ENCODE peak calls at places on chromosomes 1 and 21, in four cellular contexts. One of them, this sample, is unnamed. For H3K27me3 and H3K4me1, the result is how much of the 10 kb centered on the place peaks cover.

GRCh38 chr1:209655412-209655811 is 3.2 kb upstream of the LAMB3 start:
- DNase-seq in aorta: no peak
- DNase-seq in lung: no peak
- DNase-seq in left ventricle myocardium inferior: no peak
- DNase-seq in this sample: no peak

GRCh38 chr1:37741130-37741529 is 23.8 kb downstream of the EPHA10 start:
- DNase-seq in aorta: no peak
- DNase-seq in lung: no peak
- DNase-seq in left ventricle myocardium inferior: no peak
- DNase-seq in this sample: no peak

GRCh38 chr1:21317035-21317689 is 26.9 kb upstream of the ECE1 start:
- DNase-seq in aorta: peak
- DNase-seq in lung: no peak
- DNase-seq in left ventricle myocardium inferior: peak
- DNase-seq in this sample: no peak

GRCh38 chr1:158730453-158730852 is 9.9 kb upstream of the OR6K3 start:
- DNase-seq in aorta: no peak
- DNase-seq in lung: no peak
- DNase-seq in left ventricle myocardium inferior: no peak
- DNase-seq in this sample: peak

GRCh38 chr1:65992160-65993046 is 199.7 kb downstream of the PDE4B start:
- DNase-seq in aorta: no peak
- DNase-seq in lung: no peak
- DNase-seq in left ventricle myocardium inferior: no peak
- DNase-seq in this sample: no peak

GRCh38 chr1:111481387-111482221 is 7.8 kb downstream of the C1orf162 start:
- DNase-seq in aorta: peak
- DNase-seq in lung: peak
- DNase-seq in left ventricle myocardium inferior: peak
- DNase-seq in this sample: peak

GRCh38 chr1:220028496-220028895 is 17.8 kb downstream of the EPRS1 start:
- DNase-seq in aorta: no peak
- DNase-seq in lung: no peak
- DNase-seq in left ventricle myocardium inferior: no peak
- DNase-seq in this sample: no peak

GRCh38 chr21:42568377-42568776 is 54.7 kb downstream of the SLC37A1 start:
- DNase-seq in aorta: peak
- DNase-seq in lung: no peak
- DNase-seq in left ventricle myocardium inferior: no peak
- DNase-seq in this sample: no peak

GRCh38 chr1:162023547-162024501 is at the start of gene OLFML2B:
- DNase-seq in aorta: peak
- DNase-seq in lung: peak
- DNase-seq in left ventricle myocardium inferior: peak
- DNase-seq in this sample: peak

GRCh38 chr1:46587072-46587471 is 17.0 kb downstream of the MKNK1 start:
- DNase-seq in aorta: peak
- DNase-seq in lung: no peak
- DNase-seq in left ventricle myocardium inferior: peak
- DNase-seq in this sample: no peak

GRCh38 chr1:156284112-156284511 is at the start of gene TMEM79:
- DNase-seq in aorta: no peak
- DNase-seq in lung: no peak
- DNase-seq in left ventricle myocardium inferior: no peak
- DNase-seq in this sample: no peak

GRCh38 chr21:14968029-14968428 is 96.8 kb downstream of the NRIP1 start:
- DNase-seq in aorta: no peak
- DNase-seq in lung: no peak
- DNase-seq in left ventricle myocardium inferior: no peak
- DNase-seq in this sample: no peak

GRCh38 chr1:89627596-89627962 is 5.3 kb upstream of the LRRC8C start:
- DNase-seq in aorta: no peak
- DNase-seq in lung: no peak
- DNase-seq in left ventricle myocardium inferior: no peak
- DNase-seq in this sample: no peak

GRCh38 chr1:93302078-93302477 is 43.6 kb upstream of the DR1 start:
- DNase-seq in aorta: no peak
- DNase-seq in lung: no peak
- DNase-seq in left ventricle myocardium inferior: no peak
- DNase-seq in this sample: no peak

GRCh38 chr1:219686171-219686570 is 73.3 kb upstream of the ZC3H11B start:
- DNase-seq in aorta: no peak
- DNase-seq in lung: no peak
- DNase-seq in left ventricle myocardium inferior: no peak
- DNase-seq in this sample: no peak

GRCh38 chr1:32273389-32274208 is 18.3 kb upstream of the HDAC1 start:
- DNase-seq in aorta: no peak
- DNase-seq in lung: no peak
- DNase-seq in left ventricle myocardium inferior: no peak
- DNase-seq in this sample: peak

GRCh38 chr1:200157718-200158117 is 130.2 kb downstream of the NR5A2 start:
- DNase-seq in aorta: no peak
- DNase-seq in lung: no peak
- DNase-seq in left ventricle myocardium inferior: no peak
- DNase-seq in this sample: no peak

GRCh38 chr1:90944006-90944405 is 77.8 kb downstream of the ZNF644 start:
- DNase-seq in aorta: no peak
- DNase-seq in lung: no peak
- DNase-seq in left ventricle myocardium inferior: no peak
- DNase-seq in this sample: no peak

GRCh38 chr1:244210884-244211558 is 159.9 kb downstream of the ZBTB18 start:
- DNase-seq in aorta: no peak
- DNase-seq in lung: no peak
- DNase-seq in left ventricle myocardium inferior: no peak
- DNase-seq in this sample: peak

GRCh38 chr1:230303822-230304221 is 122.3 kb downstream of the PGBD5 start:
- DNase-seq in aorta: no peak
- DNase-seq in lung: no peak
- DNase-seq in left ventricle myocardium inferior: no peak
- DNase-seq in this sample: no peak

GRCh38 chr1:242522304-242522945 is 2.1 kb downstream of the PLD5 start:
- DNase-seq in aorta: no peak
- DNase-seq in lung: no peak
- DNase-seq in left ventricle myocardium inferior: no peak
- DNase-seq in this sample: no peak

GRCh38 chr21:34537838-34538237 is 25.8 kb upstream of the KCNE1 start:
- DNase-seq in aorta: no peak
- DNase-seq in lung: no peak
- DNase-seq in left ventricle myocardium inferior: no peak
- DNase-seq in this sample: no peak

GRCh38 chr1:166905930-166906329 is 29.9 kb upstream of the TADA1 start:
- DNase-seq in aorta: no peak
- DNase-seq in lung: no peak
- DNase-seq in left ventricle myocardium inferior: no peak
- DNase-seq in this sample: no peak

GRCh38 chr1:7594002-7594713 is 176.9 kb upstream of the VAMP3 start:
- DNase-seq in aorta: peak
- DNase-seq in lung: no peak
- DNase-seq in left ventricle myocardium inferior: no peak
- DNase-seq in this sample: no peak

GRCh38 chr1:6113116-6113515 is 67.0 kb downstream of the CHD5 start:
- DNase-seq in aorta: no peak
- DNase-seq in lung: no peak
- DNase-seq in left ventricle myocardium inferior: no peak
- DNase-seq in this sample: no peak

GRCh38 chr1:177780096-177780700 is 189.7 kb downstream of the SEC16B start:
- DNase-seq in aorta: no peak
- DNase-seq in lung: no peak
- DNase-seq in left ventricle myocardium inferior: no peak
- DNase-seq in this sample: peak

GRCh38 chr1:53771648-53772047 is 32.7 kb upstream of the GLIS1 start:
- DNase-seq in aorta: no peak
- DNase-seq in lung: no peak
- DNase-seq in left ventricle myocardium inferior: no peak
- DNase-seq in this sample: no peak

GRCh38 chr1:228376262-228376628 is 30.4 kb downstream of the TRIM11 start:
- DNase-seq in aorta: no peak
- DNase-seq in lung: no peak
- DNase-seq in left ventricle myocardium inferior: no peak
- DNase-seq in this sample: no peak

GRCh38 chr1:41246568-41246967 is 4.5 kb upstream of the SCMH1 start:
- DNase-seq in aorta: no peak
- DNase-seq in lung: no peak
- DNase-seq in left ventricle myocardium inferior: no peak
- DNase-seq in this sample: no peak

GRCh38 chr1:31878018-31878417 is 60.1 kb downstream of the PTP4A2 start:
- DNase-seq in aorta: no peak
- DNase-seq in lung: no peak
- DNase-seq in left ventricle myocardium inferior: no peak
- DNase-seq in this sample: no peak

GRCh38 chr1:151968791-151969399 is 24.8 kb downstream of the S100A10 start:
- DNase-seq in aorta: no peak
- DNase-seq in lung: no peak
- DNase-seq in left ventricle myocardium inferior: no peak
- DNase-seq in this sample: no peak

GRCh38 chr1:164707868-164708331 is 148.9 kb downstream of the PBX1 start:
- DNase-seq in aorta: peak
- DNase-seq in lung: no peak
- DNase-seq in left ventricle myocardium inferior: no peak
- DNase-seq in this sample: no peak

GRCh38 chr1:192474080-192474683 is 101.4 kb upstream of the RGS1 start:
- DNase-seq in aorta: no peak
- DNase-seq in lung: no peak
- DNase-seq in left ventricle myocardium inferior: no peak
- DNase-seq in this sample: peak

DNA sequence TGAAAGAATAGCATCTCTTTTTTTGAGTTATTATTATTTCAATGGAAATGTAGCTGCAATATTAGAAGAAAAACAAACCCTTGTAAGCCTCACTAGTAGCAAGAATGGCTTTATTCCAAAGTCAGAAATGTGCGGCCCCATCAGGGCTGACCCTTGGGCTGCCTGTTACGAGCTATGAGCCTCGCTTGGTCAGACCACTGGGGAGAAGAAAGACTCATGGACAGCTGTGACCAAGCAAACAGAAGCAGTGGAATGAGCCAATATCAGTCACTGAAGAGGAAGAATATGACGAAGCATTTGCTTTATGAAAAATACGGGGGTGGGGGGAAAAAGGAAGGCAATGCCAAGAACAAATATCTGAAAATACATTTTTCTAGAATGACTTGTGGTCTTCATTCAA is 504.5 kb downstream of the LMO4 start:
- DNase-seq in aorta: no peak
- DNase-seq in lung: no peak
- DNase-seq in left ventricle myocardium inferior: peak
- DNase-seq in this sample: no peak
- H3K27me3 ChIP-seq in aorta: under half
- H3K27me3 ChIP-seq in lung: under half
- H3K27me3 ChIP-seq in left ventricle myocardium inferior: under half
- H3K27me3 ChIP-seq in this sample: under half

DNA sequence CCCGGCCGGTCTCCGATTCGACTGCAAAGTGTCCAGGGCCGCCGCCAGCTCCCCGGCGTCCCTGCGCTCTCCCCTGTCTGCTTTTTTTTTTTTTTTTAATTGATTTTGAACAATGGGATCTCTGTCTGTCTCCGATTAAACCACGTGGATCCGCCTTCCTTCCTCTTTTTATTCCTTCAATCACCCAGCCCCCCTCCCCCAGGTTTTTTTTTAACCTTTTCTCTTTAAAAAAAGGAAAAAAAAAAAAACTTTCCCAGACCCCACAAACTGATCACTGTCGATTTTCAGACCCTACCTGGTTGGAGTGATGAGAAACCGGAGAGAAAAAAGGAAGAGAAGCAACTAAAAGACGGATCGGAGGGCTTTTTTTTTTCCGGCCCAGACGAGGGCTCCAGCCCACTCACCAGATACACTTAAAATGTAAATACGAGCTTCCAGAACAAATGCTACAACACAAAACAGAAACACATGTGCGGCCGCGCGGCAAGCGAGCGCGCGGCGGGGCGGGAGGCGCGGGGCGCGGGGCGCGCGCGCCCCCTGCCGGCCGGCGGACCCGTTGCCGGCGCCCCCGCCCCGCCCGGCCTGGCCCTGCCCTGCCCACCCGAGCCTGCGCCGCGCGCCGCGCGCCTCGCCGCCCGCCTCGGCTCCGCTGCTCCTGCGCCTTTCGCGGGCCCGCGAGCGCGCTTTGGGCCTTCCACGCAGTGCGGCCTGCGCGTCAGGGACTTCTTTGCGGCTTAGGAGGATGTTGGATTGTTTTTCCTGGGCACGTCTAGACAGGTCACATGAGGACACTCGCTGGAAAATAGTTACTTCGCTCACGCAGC is at the start of gene RCC2:
- DNase-seq in aorta: peak
- DNase-seq in lung: peak
- DNase-seq in left ventricle myocardium inferior: peak
- DNase-seq in this sample: peak
- H3K4me1 ChIP-seq in aorta: under half
- H3K4me1 ChIP-seq in lung: under half
- H3K4me1 ChIP-seq in left ventricle myocardium inferior: under half
- H3K4me1 ChIP-seq in this sample: under half

GRCh38 chr1:1061682-1062363 is 12.3 kb downstream of the RNF223 start:
- DNase-seq in aorta: no peak
- DNase-seq in lung: no peak
- DNase-seq in left ventricle myocardium inferior: no peak
- DNase-seq in this sample: no peak
- H3K27me3 ChIP-seq in aorta: under half
- H3K27me3 ChIP-seq in lung: under half
- H3K27me3 ChIP-seq in left ventricle myocardium inferior: half or more
- H3K27me3 ChIP-seq in this sample: under half

GRCh38 chr21:46063734-46064680 is 33.9 kb upstream of the COL6A2 start:
- DNase-seq in aorta: peak
- DNase-seq in lung: peak
- DNase-seq in left ventricle myocardium inferior: no peak
- DNase-seq in this sample: no peak
- H3K4me1 ChIP-seq in aorta: under half
- H3K4me1 ChIP-seq in lung: under half
- H3K4me1 ChIP-seq in left ventricle myocardium inferior: under half
- H3K4me1 ChIP-seq in this sample: under half

DNA sequence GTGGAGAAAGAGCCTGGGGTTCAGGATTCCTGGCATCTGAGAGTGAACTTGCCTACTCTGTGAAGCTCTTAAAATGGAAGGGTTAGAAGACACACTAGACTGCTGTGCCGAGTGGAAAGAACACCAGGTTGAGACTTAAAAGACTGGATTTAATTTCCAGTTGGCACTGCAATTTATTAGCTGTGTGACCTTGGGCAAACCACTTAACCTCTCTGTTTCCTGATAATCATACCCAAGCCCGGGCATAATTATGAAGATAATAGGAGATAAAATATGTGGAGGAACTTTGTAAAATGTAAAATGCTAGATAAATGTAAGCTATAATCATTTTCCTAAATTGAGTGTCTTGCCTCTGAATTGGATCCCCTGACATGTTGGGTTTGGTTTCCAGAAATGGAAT is 4.7 kb upstream of the LHX4 start:
- DNase-seq in aorta: no peak
- DNase-seq in lung: no peak
- DNase-seq in left ventricle myocardium inferior: no peak
- DNase-seq in this sample: no peak
- H3K27me3 ChIP-seq in aorta: under half
- H3K27me3 ChIP-seq in lung: under half
- H3K27me3 ChIP-seq in left ventricle myocardium inferior: half or more
- H3K27me3 ChIP-seq in this sample: under half